ENCODE peak calls at places on chromosomes 3 and 15, in five cellular contexts. W is cardiac fibroblast, J is heart right ventricle, L is HFF-Myc, Q is tibial nerve. D is an unnamed sample.

GRCh38 chr3:86986666-86987420 is 4.1 kb downstream of the VGLL3 start:
- DNase-seq in Q (no peak), J (no peak), W (peak), L (no peak), D (peak)

GRCh38 chr15:23866832-23867231 is 179.7 kb upstream of the NDN start:
- DNase-seq in L (no peak), W (no peak), J (no peak), Q (no peak), D (no peak)

GRCh38 chr15:73856458-73857192 is 16.7 kb upstream of the TBC1D21 start:
- DNase-seq in W (no peak), Q (no peak), L (no peak), J (peak), D (no peak)

GRCh38 chr3:43288366-43288765 is 2.0 kb downstream of the SNRK start:
- DNase-seq in J (no peak), Q (no peak), W (peak), L (no peak), D (peak)

GRCh38 chr3:40872562-40872961 is 326.7 kb upstream of the CTNNB1 start:
- DNase-seq in Q (no peak), L (no peak), W (no peak), J (no peak), D (no peak)

GRCh38 chr15:101237161-101237775 is 14.6 kb downstream of the CHSY1 start:
- DNase-seq in W (no peak), Q (no peak), J (no peak), L (no peak), D (no peak)

GRCh38 chr3:179450321-179450720 is 949 bp downstream of the GNB4 start:
- DNase-seq in J (no peak), L (no peak), W (peak), Q (no peak), D (peak)

GRCh38 chr15:45134046-45134445 is 4.3 kb downstream of the DUOX1 start:
- DNase-seq in W (no peak), L (no peak), J (no peak), Q (no peak), D (no peak)

GRCh38 chr15:55106155-55106554 is 90.6 kb downstream of the RSL24D1 start:
- DNase-seq in J (no peak), W (no peak), L (no peak), Q (no peak), D (no peak)

GRCh38 chr3:11820540-11821041 is 26.1 kb downstream of the TAMM41 start:
- DNase-seq in Q (no peak), W (peak), L (peak), J (no peak), D (no peak)

GRCh38 chr3:143973352-143974021 is 1.9 kb downstream of the DIPK2A start:
- DNase-seq in J (no peak), L (no peak), Q (peak), W (peak), D (peak)

GRCh38 chr3:125062904-125063618 is 7.3 kb upstream of the HEG1 start:
- DNase-seq in W (peak), J (peak), Q (no peak), L (no peak), D (peak)

GRCh38 chr3:47259114-47259513 is 23.5 kb downstream of the KIF9 start:
- DNase-seq in W (no peak), L (no peak), J (no peak), Q (no peak), D (no peak)

GRCh38 chr3:159130108-159130507 is 328.3 kb downstream of the MFSD1 start:
- DNase-seq in J (no peak), L (no peak), W (peak), Q (no peak), D (peak)

GRCh38 chr3:46986055-46986730 is 6.7 kb downstream of the NBEAL2 start:
- DNase-seq in Q (no peak), L (no peak), J (no peak), W (no peak), D (no peak)

GRCh38 chr3:193947636-193948035 is 188.3 kb upstream of the HES1 start:
- DNase-seq in Q (no peak), W (no peak), L (no peak), J (no peak), D (no peak)

GRCh38 chr15:42101861-42102260 is 7.5 kb upstream of the PLA2G4D start:
- DNase-seq in Q (no peak), W (peak), J (no peak), L (no peak), D (no peak)

GRCh38 chr3:186511702-186512101 is 32.5 kb downstream of the CRYGS start:
- DNase-seq in W (no peak), J (no peak), Q (no peak), L (no peak), D (no peak)

GRCh38 chr3:186512570-186513302 is 31.4 kb downstream of the CRYGS start:
- DNase-seq in J (no peak), Q (no peak), W (no peak), L (no peak), D (no peak)

GRCh38 chr3:186509423-186509822 is 34.8 kb downstream of the CRYGS start:
- DNase-seq in Q (no peak), W (no peak), L (no peak), J (no peak), D (no peak)

GRCh38 chr3:186511245-186511644 is 32.9 kb downstream of the CRYGS start:
- DNase-seq in L (no peak), W (no peak), Q (no peak), J (no peak), D (no peak)

GRCh38 chr3:186510374-186511079 is 33.7 kb downstream of the CRYGS start:
- DNase-seq in W (no peak), J (no peak), L (no peak), Q (no peak), D (peak)
- TF ChIP-seq CTCF in W (no peak), J (no peak), L (no peak), Q (no peak), D (no peak)

GRCh38 chr3:27728195-27729087 is 6.3 kb upstream of the EOMES start:
- DNase-seq in Q (no peak), W (peak), L (no peak), J (no peak), D (no peak)
- H3K4me3 ChIP-seq in Q (no peak), W (no peak), L (no peak), J (peak), D (no peak)

GRCh38 chr15:78366342-78366741 is 26.2 kb downstream of the CRABP1 start:
- DNase-seq in L (no peak), Q (no peak), W (no peak), J (no peak), D (no peak)
- TF ChIP-seq CTCF in L (no peak), Q (no peak), W (no peak), J (no peak), D (no peak)

DNA sequence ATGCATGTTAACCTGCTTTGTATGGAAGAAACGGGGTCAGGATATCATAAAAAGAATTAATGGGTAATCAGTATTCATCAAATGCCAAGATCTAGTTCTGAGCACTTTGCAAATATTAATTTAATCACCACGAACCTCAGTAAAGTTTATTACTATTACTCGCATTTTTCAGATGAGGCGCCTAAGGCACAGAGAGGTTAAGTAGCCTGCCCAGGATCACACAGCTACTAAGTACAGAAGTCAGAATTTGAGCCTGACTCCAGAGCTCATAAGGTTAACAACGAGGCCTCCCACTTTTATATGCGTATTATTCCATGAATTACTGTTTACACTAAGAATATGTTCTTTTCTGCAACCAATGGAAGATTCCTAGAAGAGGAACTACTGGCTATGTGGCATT is 109.6 kb upstream of the KLF13 start:
- DNase-seq in J (no peak), L (no peak), W (no peak), Q (no peak), D (no peak)
- H3K4me3 ChIP-seq in J (no peak), L (no peak), W (no peak), Q (no peak), D (no peak)

D was measured in fibroblast of the aortic adventitia.